ENCODE peak calls at places on chromosomes 12 and 14, in four cellular contexts. B is Calu3, Y is mesothelial cell of epicardium, A is osteoblast. W is an unnamed sample.

GRCh38 chr12:118633071-118633470 is 256.7 kb downstream of the SUDS3 start:
- DNase-seq in B (no peak), Y (no peak), A (no peak), W (no peak)

GRCh38 chr12:31220633-31221565 is 105.1 kb downstream of the SINHCAF start:
- DNase-seq in B (no peak), Y (no peak), A (peak), W (no peak)

GRCh38 chr12:106975098-106975497 is 11.8 kb downstream of the MTERF2 start:
- DNase-seq in B (no peak), Y (no peak), A (no peak), W (no peak)

GRCh38 chr14:75711796-75712211 is 50.8 kb downstream of the TTLL5 start:
- DNase-seq in B (peak), Y (peak), A (peak), W (peak)

GRCh38 chr14:96204151-96205058 is at the start of gene BDKRB2:
- DNase-seq in B (peak), Y (peak), A (peak), W (peak)

GRCh38 chr12:38417101-38417500 is 100.5 kb downstream of the ALG10B start:
- DNase-seq in B (no peak), Y (no peak), A (no peak), W (no peak)

GRCh38 chr14:49586673-49587460 is 687 bp upstream of the RPS29 start:
- DNase-seq in B (peak), Y (no peak), A (peak), W (peak)

GRCh38 chr12:6197996-6198395 is 2.2 kb upstream of the CD9 start:
- DNase-seq in B (no peak), Y (no peak), A (no peak), W (no peak)

GRCh38 chr12:26156996-26157395 is 32.2 kb upstream of the BHLHE41 start:
- DNase-seq in B (no peak), Y (no peak), A (no peak), W (no peak)

GRCh38 chr12:15714256-15714655 is 74.9 kb downstream of the EPS8 start:
- DNase-seq in B (no peak), Y (no peak), A (no peak), W (no peak)
- TF ChIP-seq CTCF in B (no peak), Y (no peak), A (no peak), W (no peak)

DNA sequence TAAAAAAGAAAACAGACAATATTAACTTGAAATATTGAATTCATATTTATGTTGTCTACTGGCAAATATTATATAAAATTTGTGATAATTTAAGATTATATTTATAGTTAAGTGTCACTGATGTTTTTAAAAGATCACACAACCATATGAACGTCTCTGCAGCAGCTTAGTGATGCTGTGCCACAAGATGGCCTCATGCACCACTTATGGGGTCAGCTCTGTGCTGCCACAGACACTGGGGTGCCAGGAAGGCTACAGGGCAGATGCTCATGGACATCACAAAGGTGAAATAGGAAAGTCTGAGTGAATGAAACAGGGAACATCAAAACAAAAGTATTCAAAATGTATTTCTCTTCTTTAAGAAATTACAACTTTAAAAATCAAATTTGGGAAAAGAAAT is 13.1 kb downstream of the ATXN3 start:
- DNase-seq in B (no peak), Y (no peak), A (no peak), W (peak)
- TF ChIP-seq CTCF in B (no peak), Y (no peak), A (peak), W (peak)

DNA sequence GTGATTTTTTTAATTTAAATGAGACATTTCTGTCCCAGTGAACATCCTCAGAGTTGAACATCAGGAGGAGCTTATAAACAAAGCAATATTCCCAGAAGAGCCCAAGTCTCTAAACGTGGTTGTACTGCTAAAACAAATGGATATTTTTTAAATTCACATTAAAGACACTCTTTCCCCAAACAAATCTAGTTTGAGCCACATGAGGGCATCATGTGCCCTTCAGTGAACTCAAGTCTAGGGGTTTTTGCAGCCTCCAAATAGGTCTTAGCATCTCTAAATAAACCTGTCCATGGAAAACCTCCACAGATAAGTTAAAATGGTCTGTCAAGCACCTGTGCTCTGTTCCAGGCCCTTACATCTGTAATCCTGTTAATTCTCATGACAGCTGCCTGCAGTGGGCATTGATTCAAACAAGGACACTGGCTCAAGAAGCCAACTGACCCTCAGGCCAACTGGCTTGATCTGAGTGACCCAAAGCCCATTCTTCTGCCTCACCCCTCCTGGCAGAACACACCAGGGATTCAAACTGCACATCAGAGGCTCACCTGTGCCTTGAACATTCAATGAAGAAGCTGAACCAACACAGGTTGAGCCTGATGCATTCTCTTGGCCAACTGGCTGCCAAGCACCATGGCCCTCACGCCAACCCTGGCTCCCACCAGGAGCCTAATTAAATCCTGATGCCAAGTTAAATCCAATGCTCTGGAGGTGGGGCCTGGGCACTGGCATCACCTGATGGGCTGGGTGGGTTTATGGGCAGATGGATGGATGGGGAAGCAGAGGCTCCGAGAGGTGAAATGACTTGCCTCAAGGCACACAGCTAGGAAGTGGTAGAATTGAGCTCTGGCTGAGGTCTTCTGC is 8.6 kb downstream of the ISCU start:
- DNase-seq in B (no peak), Y (no peak), A (no peak), W (no peak)
- TF ChIP-seq CTCF in B (peak), Y (no peak), A (peak), W (peak)

GRCh38 chr14:103296007-103296406 is 38.0 kb upstream of the EIF5 start:
- DNase-seq in B (peak), Y (no peak), A (peak), W (peak)

GRCh38 chr14:103302966-103303365 is 31.1 kb upstream of the EIF5 start:
- DNase-seq in B (no peak), Y (no peak), A (no peak), W (no peak)

GRCh38 chr14:103301512-103302197 is 32.4 kb upstream of the EIF5 start:
- DNase-seq in B (no peak), Y (no peak), A (peak), W (no peak)

GRCh38 chr14:103296987-103297386 is 37.0 kb upstream of the EIF5 start:
- DNase-seq in B (no peak), Y (no peak), A (no peak), W (no peak)

GRCh38 chr14:103298620-103299019 is 35.4 kb upstream of the EIF5 start:
- DNase-seq in B (no peak), Y (no peak), A (no peak), W (peak)
- TF ChIP-seq CTCF in B (peak), Y (no peak), A (no peak), W (no peak)

GRCh38 chr12:93563807-93564538 is 8.5 kb upstream of the SOCS2 start:
- DNase-seq in B (peak), Y (no peak), A (peak), W (peak)
- TF ChIP-seq CTCF in B (no peak), Y (no peak), A (peak), W (peak)